ENCODE peak calls at places on chromosome 12, in nine cellular contexts. U is C1 segment of cervical spinal cord; S is tibial artery; G is HuH-7.5; L is naive thymus-derived CD4-positive, alpha-beta T cell; R is T-cell; B is dermis microvascular lymphatic vessel endothelial cell; Q is CD4-positive, CD25-positive, alpha-beta regulatory T cell; E is nephron progenitor cell. Y is an unnamed sample.

GRCh38 chr12:49953961-49954835 is 3.7 kb downstream of the AQP2 start:
- DNase-seq in R (no peak), E (no peak), L (no peak), B (no peak), Q (no peak), U (no peak), S (no peak), G (no peak), Y (no peak)

GRCh38 chr12:22529281-22530060 is 14.9 kb downstream of the C2CD5 start:
- DNase-seq in G (no peak), L (no peak), E (no peak), B (no peak), U (no peak), Q (peak), S (no peak), R (no peak), Y (no peak)

GRCh38 chr12:65876898-65877721 is 52.8 kb downstream of the HMGA2 start:
- DNase-seq in E (peak), B (no peak), U (no peak), G (no peak), R (no peak), S (no peak), Q (no peak), L (no peak), Y (no peak)

GRCh38 chr12:121038861-121039654 is at the start of gene OASL:
- DNase-seq in S (peak), Q (peak), R (peak), E (no peak), B (no peak), G (no peak), L (peak), U (peak), Y (no peak)

GRCh38 chr12:54159140-54159539 is 29.6 kb downstream of the SMUG1 start:
- DNase-seq in G (peak), L (no peak), E (peak), B (no peak), Q (peak), S (no peak), R (no peak), U (no peak), Y (no peak)

GRCh38 chr12:15608931-15609330 is 180.3 kb downstream of the EPS8 start:
- DNase-seq in Q (no peak), S (no peak), G (no peak), B (no peak), R (no peak), U (no peak), L (no peak), E (no peak), Y (no peak)

GRCh38 chr12:111434680-111435338 is 29.1 kb downstream of the SH2B3 start:
- DNase-seq in R (peak), G (no peak), Q (peak), B (peak), U (no peak), L (peak), S (peak), E (no peak), Y (peak)

GRCh38 chr12:14874882-14875281 is 10.8 kb downstream of the MGP start:
- DNase-seq in R (no peak), E (no peak), L (no peak), S (no peak), B (no peak), U (no peak), Q (no peak), G (no peak), Y (no peak)

GRCh38 chr12:79402626-79403025 is 288.1 kb downstream of the PAWR start:
- DNase-seq in G (no peak), Q (no peak), S (no peak), E (no peak), U (no peak), R (no peak), B (no peak), L (no peak), Y (no peak)

GRCh38 chr12:13373803-13374202 is 177.3 kb downstream of the EMP1 start:
- DNase-seq in B (no peak), L (no peak), Q (no peak), E (no peak), G (no peak), U (no peak), R (no peak), S (no peak), Y (no peak)

GRCh38 chr12:2417761-2418160 is 365.0 kb downstream of the CACNA1C start:
- DNase-seq in Q (no peak), U (no peak), R (no peak), B (no peak), S (no peak), L (no peak), E (no peak), G (no peak), Y (no peak)

GRCh38 chr12:25546318-25546717 is 6.8 kb downstream of the LMNTD1 start:
- DNase-seq in Q (no peak), G (no peak), U (no peak), L (no peak), B (no peak), S (no peak), E (no peak), R (no peak), Y (no peak)

GRCh38 chr12:131673519-131674265 is 37.2 kb upstream of the SFSWAP start:
- DNase-seq in B (no peak), R (no peak), U (no peak), S (no peak), L (no peak), G (no peak), Q (no peak), E (no peak), Y (no peak)

GRCh38 chr12:77099799-77100198 is 34.4 kb upstream of the E2F7 start:
- DNase-seq in Q (no peak), U (no peak), R (no peak), B (no peak), S (no peak), E (no peak), G (no peak), L (no peak), Y (no peak)

GRCh38 chr12:131865196-131865875 is 29.1 kb upstream of the ULK1 start:
- DNase-seq in E (no peak), Q (no peak), R (no peak), U (no peak), S (no peak), B (no peak), L (no peak), G (no peak), Y (no peak)

GRCh38 chr12:30753233-30753632 is 1.5 kb downstream of the CAPRIN2 start:
- DNase-seq in G (peak), E (peak), U (no peak), S (no peak), R (no peak), L (no peak), B (no peak), Q (peak), Y (no peak)

GRCh38 chr12:89183985-89184435 is 168.3 kb downstream of the DUSP6 start:
- DNase-seq in G (no peak), Q (no peak), U (no peak), L (no peak), B (no peak), E (no peak), R (no peak), S (peak), Y (peak)

GRCh38 chr12:57229634-57230380 is at the start of gene SHMT2:
- DNase-seq in Q (peak), B (peak), E (peak), L (peak), S (peak), U (peak), R (peak), G (peak), Y (peak)

GRCh38 chr12:111359231-111359913 is 9.5 kb downstream of the PHETA1 start:
- DNase-seq in U (no peak), B (no peak), S (peak), E (no peak), G (no peak), L (peak), Q (no peak), R (no peak), Y (no peak)

GRCh38 chr12:90953956-90954421 is 987 bp downstream of the CCER1 start:
- DNase-seq in E (peak), L (peak), Q (peak), B (no peak), G (no peak), R (no peak), U (no peak), S (no peak), Y (no peak)

GRCh38 chr12:46174919-46175318 is 93.9 kb downstream of the SLC38A1 start:
- DNase-seq in S (no peak), Q (no peak), E (no peak), G (no peak), B (no peak), R (no peak), U (no peak), L (no peak), Y (no peak)

GRCh38 chr12:76549131-76549530 is 10.4 kb downstream of the OSBPL8 start:
- DNase-seq in L (no peak), E (no peak), S (no peak), R (no peak), B (no peak), Q (no peak), G (no peak), U (no peak), Y (no peak)

GRCh38 chr12:101325590-101325989 is 45.7 kb downstream of the UTP20 start:
- DNase-seq in G (no peak), U (no peak), B (no peak), S (no peak), Q (no peak), E (no peak), R (no peak), L (no peak), Y (no peak)

GRCh38 chr12:45415393-45415817 is 199.5 kb downstream of the ANO6 start:
- DNase-seq in E (no peak), R (no peak), B (peak), G (no peak), L (peak), S (peak), Q (peak), U (no peak), Y (peak)